ENCODE peak calls at places on chromosomes 13 and 19, in five cellular contexts. Z is body of pancreas, Q is GM23248, F is mucosa of descending colon, J is fibroblast of lung. G is an unnamed sample. For H3K9me3 and H3K4me1, the result is how much of the 10 kb centered on the place peaks cover.

GRCh38 chr13:75258159-75258782 is 223.7 kb downstream of the TBC1D4 start:
- DNase-seq in Z (no peak), Q (peak), F (no peak), J (peak), G (no peak)

GRCh38 chr19:3483226-3483628 is at the start of gene SMIM44:
- DNase-seq in Z (no peak), Q (no peak), F (peak), J (no peak), G (no peak)

GRCh38 chr19:43738780-43739211 is 16.0 kb downstream of the SMG9 start:
- DNase-seq in Z (no peak), Q (peak), F (peak), J (peak), G (no peak)

GRCh38 chr19:737591-738093 is 13.3 kb upstream of the MISP start:
- DNase-seq in Z (peak), Q (peak), F (peak), J (peak), G (no peak)

GRCh38 chr13:113597386-113598080 is 13.0 kb downstream of the TFDP1 start:
- DNase-seq in Z (peak), Q (no peak), F (no peak), J (no peak), G (no peak)

GRCh38 chr19:6482343-6482686 is 728 bp upstream of the DENND1C start:
- DNase-seq in Z (no peak), Q (no peak), F (no peak), J (no peak), G (no peak)

GRCh38 chr13:63198076-63198475 is 1782.4 kb upstream of the PCDH20 start:
- DNase-seq in Z (no peak), Q (peak), F (no peak), J (peak), G (no peak)

GRCh38 chr19:19488875-19489690 is 26.3 kb downstream of the TSSK6 start:
- DNase-seq in Z (peak), Q (peak), F (peak), J (peak), G (peak)

GRCh38 chr19:23789246-23789645 is 30.6 kb upstream of the ZNF681 start:
- DNase-seq in Z (no peak), Q (no peak), F (no peak), J (no peak), G (no peak)

GRCh38 chr13:34346626-34347025 is 528.7 kb downstream of the RFC3 start:
- DNase-seq in Z (no peak), Q (peak), F (no peak), J (peak), G (no peak)

GRCh38 chr19:55087542-55087935 is 11.9 kb downstream of the EPS8L1 start:
- DNase-seq in Z (no peak), Q (peak), F (no peak), J (peak), G (no peak)

GRCh38 chr13:83077499-83077898 is 804.8 kb downstream of the SLITRK1 start:
- DNase-seq in Z (no peak), Q (no peak), F (no peak), J (no peak), G (no peak)

GRCh38 chr13:81791636-81792035 is 1450.7 kb upstream of the SPRY2 start:
- DNase-seq in Z (no peak), Q (no peak), F (no peak), J (no peak), G (no peak)

GRCh38 chr19:42576241-42576640 is 18.5 kb downstream of the CEACAM8 start:
- DNase-seq in Z (no peak), Q (no peak), F (no peak), J (no peak), G (no peak)

GRCh38 chr13:44715287-44716224 is 139.4 kb upstream of the TSC22D1 start:
- DNase-seq in Z (no peak), Q (peak), F (no peak), J (peak), G (no peak)

GRCh38 chr19:3494051-3494450 is 6.4 kb downstream of the DOHH start:
- DNase-seq in Z (no peak), Q (no peak), F (no peak), J (no peak), G (no peak)

GRCh38 chr19:35555301-35556005 is 8.0 kb downstream of the ATP4A start:
- DNase-seq in Z (no peak), Q (peak), F (peak), J (peak), G (no peak)

GRCh38 chr19:3467437-3468198 is 12.7 kb downstream of the SMIM24 start:
- DNase-seq in Z (no peak), Q (no peak), F (no peak), J (no peak), G (no peak)

GRCh38 chr19:18920400-18920799 is 885 bp downstream of the DDX49 start:
- DNase-seq in Z (no peak), Q (no peak), F (peak), J (no peak), G (no peak)

GRCh38 chr13:114005206-114005720 is 31.4 kb upstream of the C13orf46 start:
- DNase-seq in Z (no peak), Q (no peak), F (peak), J (no peak), G (peak)

GRCh38 chr13:41188584-41188983 is 5.8 kb downstream of the KBTBD7 start:
- DNase-seq in Z (no peak), Q (peak), F (no peak), J (peak), G (no peak)
- H3K4me3 ChIP-seq in Z (no peak), Q (no peak), F (no peak), J (no peak), G (no peak)

DNA sequence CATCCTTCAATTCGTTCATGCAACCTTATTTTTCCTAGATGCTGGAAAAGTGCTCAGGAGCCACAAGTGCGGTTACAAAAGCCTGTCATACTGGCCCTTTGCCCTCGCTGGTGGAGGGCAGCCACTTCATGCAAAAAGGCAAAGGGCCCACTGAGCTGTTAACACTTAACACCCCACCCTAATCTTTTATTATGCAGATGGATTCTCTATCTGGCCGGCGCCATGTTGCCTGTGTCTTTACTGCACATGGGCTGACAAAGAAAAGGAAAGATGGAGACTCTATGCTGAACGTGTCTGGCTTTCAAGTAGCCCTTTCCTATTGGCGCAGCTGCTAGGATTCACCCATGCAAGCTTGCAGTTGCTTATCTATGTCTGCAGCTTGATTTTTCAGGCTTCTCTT is 10.8 kb downstream of the OR7D2 start:
- DNase-seq in Z (no peak), Q (no peak), F (no peak), J (no peak), G (no peak)
- H3K9me3 ChIP-seq in Z (under half), Q (under half), F (under half), J (under half), G (under half)

GRCh38 chr19:30920238-30920637 is 429.0 kb downstream of the TSHZ3 start:
- DNase-seq in Z (no peak), Q (no peak), F (no peak), J (no peak), G (no peak)

GRCh38 chr19:30927705-30928104 is 421.5 kb downstream of the TSHZ3 start:
- DNase-seq in Z (no peak), Q (no peak), F (no peak), J (no peak), G (no peak)

GRCh38 chr19:30919737-30920136 is 429.5 kb downstream of the TSHZ3 start:
- DNase-seq in Z (no peak), Q (no peak), F (no peak), J (no peak), G (no peak)

GRCh38 chr19:30924670-30925069 is 424.6 kb downstream of the TSHZ3 start:
- DNase-seq in Z (no peak), Q (no peak), F (no peak), J (no peak), G (no peak)

DNA sequence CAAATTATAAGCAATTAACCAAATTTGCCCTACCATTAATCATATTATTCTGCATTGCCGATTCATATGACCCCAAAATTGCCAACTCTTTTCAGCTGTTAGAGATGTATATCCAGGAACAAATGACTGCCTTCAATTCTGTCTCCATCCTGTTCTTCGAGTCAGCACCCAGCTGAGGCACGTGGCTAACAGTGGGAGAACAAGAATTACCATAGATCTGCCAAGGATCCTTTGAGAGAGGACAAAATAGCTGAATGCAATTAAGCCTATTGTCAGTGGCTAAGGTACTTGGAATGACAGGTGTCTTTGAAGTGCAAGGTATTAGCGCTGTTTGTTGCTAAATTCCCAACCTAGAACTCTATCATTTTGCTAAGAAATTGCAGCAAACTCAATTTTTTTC is 426.1 kb downstream of the TSHZ3 start:
- DNase-seq in Z (no peak), Q (no peak), F (no peak), J (no peak), G (no peak)
- H3K4me1 ChIP-seq in Z (under half), Q (under half), F (under half), J (under half), G (under half)

GRCh38 chr19:29724741-29725140 is 9.7 kb upstream of the C19orf12 start:
- DNase-seq in Z (no peak), Q (no peak), F (no peak), J (no peak), G (no peak)
- H3K4me3 ChIP-seq in Z (no peak), Q (no peak), F (no peak), J (peak), G (peak)

GRCh38 chr13:28730762-28731161 is 12.0 kb upstream of the SLC46A3 start:
- DNase-seq in Z (no peak), Q (no peak), F (no peak), J (no peak), G (no peak)
- H3K9me3 ChIP-seq in Z (under half), Q (under half), F (under half), J (under half), G (under half)

G was measured in ascending aorta.